ENCODE peak calls at places on chromosomes 7 and 10, in ten cellular contexts. A is KG1; K is lung microvascular endothelial cell; U is amniotic stem cell; D is lower lobe of right lung; X is A549; S is activated CD4-positive, alpha-beta T cell treated with anti-CD3 and anti-CD28 coated beads for 24 hours; Y is astrocyte of the spinal cord; I is osteocyte; Z is iris pigment epithelial cell. E is an unnamed sample.

GRCh38 chr10:4947039-4947634 is 16.1 kb upstream of the AKR1C1 start:
- DNase-seq in K (no peak), D (no peak), Y (peak), X (peak), Z (peak), I (no peak), U (no peak), A (no peak), S (no peak), E (peak)

GRCh38 chr10:22550732-22551131 is 163.6 kb downstream of the PIP4K2A start:
- DNase-seq in S (peak), D (peak), X (peak), K (peak), Z (peak), U (no peak), I (no peak), Y (peak), A (no peak), E (no peak)

GRCh38 chr7:157429680-157430224 is 92.9 kb downstream of the DNAJB6 start:
- DNase-seq in A (no peak), I (no peak), D (peak), K (no peak), S (no peak), X (no peak), U (no peak), Z (no peak), Y (no peak), E (no peak)

GRCh38 chr7:33725641-33726040 is 179.7 kb upstream of the BMPER start:
- DNase-seq in U (no peak), Z (no peak), A (no peak), S (no peak), I (no peak), D (no peak), K (peak), Y (no peak), X (no peak), E (no peak)

GRCh38 chr7:75966209-75966961 is 28.0 kb downstream of the TMEM120A start:
- DNase-seq in X (no peak), A (no peak), Z (peak), U (no peak), Y (no peak), D (no peak), K (no peak), S (no peak), I (no peak), E (no peak)

GRCh38 chr7:1670894-1671875 is 1.1 kb downstream of the ELFN1 start:
- DNase-seq in A (no peak), K (no peak), Y (no peak), Z (no peak), U (no peak), D (peak), X (no peak), I (no peak), S (no peak), E (no peak)

GRCh38 chr10:46787321-46787615 is 124.0 kb upstream of the PTPN20 start:
- DNase-seq in I (no peak), S (no peak), X (peak), K (peak), D (no peak), U (no peak), Y (peak), A (peak), Z (peak), E (peak)

GRCh38 chr7:32583791-32584190 is 88.5 kb downstream of the AVL9 start:
- DNase-seq in Y (peak), Z (peak), D (no peak), I (no peak), U (no peak), X (no peak), S (no peak), A (no peak), K (no peak), E (no peak)

GRCh38 chr10:51510231-51510630 is 189.2 kb downstream of the CSTF2T start:
- DNase-seq in Z (no peak), U (peak), I (no peak), Y (no peak), A (no peak), S (no peak), K (no peak), X (no peak), D (no peak), E (no peak)

GRCh38 chr7:69787736-69788431 is 189.6 kb downstream of the AUTS2 start:
- DNase-seq in D (no peak), X (no peak), U (no peak), S (no peak), K (no peak), Y (no peak), Z (no peak), I (no peak), A (no peak), E (no peak)

GRCh38 chr10:64130152-64130551 is 609.0 kb downstream of the REEP3 start:
- DNase-seq in Z (no peak), K (no peak), X (no peak), Y (no peak), I (no peak), U (no peak), S (no peak), A (no peak), D (no peak), E (no peak)

GRCh38 chr7:71244023-71244422 is 112.1 kb downstream of the GALNT17 start:
- DNase-seq in X (no peak), Y (no peak), U (no peak), Z (no peak), A (no peak), S (no peak), I (no peak), D (no peak), K (no peak), E (no peak)

GRCh38 chr7:71615017-71615416 is 483.1 kb downstream of the GALNT17 start:
- DNase-seq in Y (no peak), K (no peak), X (no peak), Z (no peak), A (no peak), S (no peak), U (no peak), I (no peak), D (no peak), E (no peak)

E was measured in LoVo.